ENCODE peak calls at places on chromosomes 7 and 10, in four cellular contexts. M is prostate gland, R is body of pancreas, A is IMR-90. V is an unnamed sample.

GRCh38 chr10:37476285-37476684 is 350.9 kb downstream of the ANKRD30A start:
- DNase-seq in M (no peak), R (no peak), A (no peak), V (no peak)

GRCh38 chr7:155984609-155985405 is 172.5 kb upstream of the SHH start:
- DNase-seq in M (no peak), R (no peak), A (no peak), V (no peak)

GRCh38 chr10:47137311-47137851 is 162.6 kb upstream of the GDF10 start:
- DNase-seq in M (no peak), R (no peak), A (peak; percentile 96), V (peak; percentile 58)

GRCh38 chr10:34407227-34407626 is 407.9 kb downstream of the PARD3 start:
- DNase-seq in M (no peak), R (no peak), A (peak; percentile 64), V (no peak)

GRCh38 chr10:11009471-11010308 is 8.0 kb upstream of the CELF2 start:
- DNase-seq in M (no peak), R (no peak), A (no peak), V (no peak)

GRCh38 chr10:43308986-43309385 is 42.1 kb upstream of the RASGEF1A start:
- DNase-seq in M (no peak), R (peak; percentile 38), A (no peak), V (no peak)

GRCh38 chr7:93890041-93890463 is 501 bp downstream of the TFPI2 start:
- DNase-seq in M (peak; percentile 6), R (peak; percentile 50), A (peak; percentile 63), V (no peak)

GRCh38 chr7:65509368-65510186 is 135.9 kb downstream of the ZNF92 start:
- DNase-seq in M (no peak), R (no peak), A (no peak), V (no peak)

GRCh38 chr10:113030453-113030852 is 80.4 kb downstream of the TCF7L2 start:
- DNase-seq in M (no peak), R (no peak), A (peak; percentile 63), V (no peak)

GRCh38 chr10:3738855-3739350 is 46.1 kb downstream of the KLF6 start:
- DNase-seq in M (no peak), R (no peak), A (no peak), V (no peak)

GRCh38 chr7:114820993-114821945 is 100.6 kb upstream of the MDFIC start:
- DNase-seq in M (no peak), R (no peak), A (peak; percentile 19), V (no peak)

GRCh38 chr10:132592790-132593788 is 55.5 kb downstream of the INPP5A start:
- DNase-seq in M (no peak), R (peak; percentile 33), A (no peak), V (no peak)

GRCh38 chr10:132589681-132590080 is 52.1 kb downstream of the INPP5A start:
- DNase-seq in M (no peak), R (no peak), A (no peak), V (no peak)

GRCh38 chr10:132590752-132591121 is 53.1 kb downstream of the INPP5A start:
- DNase-seq in M (no peak), R (no peak), A (no peak), V (no peak)

GRCh38 chr10:132590094-132590751 is 52.6 kb downstream of the INPP5A start:
- DNase-seq in M (no peak), R (no peak), A (no peak), V (no peak)

GRCh38 chr10:132591166-132591971 is 53.8 kb downstream of the INPP5A start:
- DNase-seq in M (peak; percentile 81), R (peak; percentile 81), A (peak; percentile 66), V (peak; percentile 34)
- TF ChIP-seq POLR2A in M (no peak), R (no peak), A (no peak), V (no peak)

GRCh38 chr7:139360210-139360947 is 685 bp downstream of the LUC7L2 start:
- DNase-seq in M (peak; percentile 99), R (peak; percentile 97), A (peak; percentile 89), V (peak; percentile 69)
- TF ChIP-seq POLR2A in M (peak; percentile 93), R (no peak), A (no peak), V (peak; percentile 48)

GRCh38 chr7:5423844-5424688 is 432 bp upstream of the TNRC18 start:
- DNase-seq in M (peak; percentile 98), R (peak; percentile 96), A (peak; percentile 99), V (peak; percentile 96)
- TF ChIP-seq POLR2A in M (peak; percentile 78), R (no peak), A (no peak), V (peak; percentile 63)

GRCh38 chr7:148884049-148884298 is at the start of gene EZH2:
- DNase-seq in M (no peak), R (no peak), A (no peak), V (no peak)
- TF ChIP-seq POLR2A in M (no peak), R (no peak), A (peak; percentile 51), V (peak; percentile 81)

GRCh38 chr7:43215061-43215460 is 102.6 kb downstream of the HECW1 start:
- DNase-seq in M (no peak), R (no peak), A (no peak), V (no peak)
- TF ChIP-seq POLR2A in M (no peak), R (no peak), A (no peak), V (no peak)

GRCh38 chr10:75209325-75210192 is 1.0 kb upstream of the VDAC2 start:
- DNase-seq in M (peak; percentile 43), R (peak; percentile 73), A (peak; percentile 65), V (peak; percentile 74)
- TF ChIP-seq POLR2A in M (no peak), R (no peak), A (no peak), V (peak; percentile 39)